ENCODE peak calls at places on chromosomes 16 and 17, in six cellular contexts. One of them, this sample, is unnamed. For H3K4me1, the result is how much of the 10 kb centered on the place peaks cover.

GRCh38 chr17:42667088-42667951 is 8.2 kb downstream of the TUBG2 start:
- DNase-seq in aorta: peak
- DNase-seq in effector memory CD4-positive, alpha-beta T cell: no peak
- DNase-seq in esophagus muscularis mucosa: no peak
- DNase-seq in A549: peak
- DNase-seq in Peyer's patch: peak
- DNase-seq in this sample: peak

GRCh38 chr16:67917852-67918236 is 13.8 kb downstream of the CTRL start:
- DNase-seq in effector memory CD4-positive, alpha-beta T cell: no peak
- DNase-seq in esophagus muscularis mucosa: no peak
- DNase-seq in Peyer's patch: no peak
- DNase-seq in aorta: no peak
- DNase-seq in A549: peak
- DNase-seq in this sample: no peak

GRCh38 chr17:33667052-33667509 is 374.0 kb upstream of the ASIC2 start:
- DNase-seq in Peyer's patch: no peak
- DNase-seq in A549: no peak
- DNase-seq in effector memory CD4-positive, alpha-beta T cell: peak
- DNase-seq in esophagus muscularis mucosa: no peak
- DNase-seq in aorta: no peak
- DNase-seq in this sample: no peak

GRCh38 chr16:49822649-49823370 is 33.1 kb downstream of the ZNF423 start:
- DNase-seq in esophagus muscularis mucosa: no peak
- DNase-seq in aorta: no peak
- DNase-seq in effector memory CD4-positive, alpha-beta T cell: no peak
- DNase-seq in A549: no peak
- DNase-seq in Peyer's patch: no peak
- DNase-seq in this sample: peak

GRCh38 chr17:61048398-61049106 is 351.1 kb upstream of the TBX2 start:
- DNase-seq in A549: no peak
- DNase-seq in aorta: no peak
- DNase-seq in effector memory CD4-positive, alpha-beta T cell: no peak
- DNase-seq in Peyer's patch: no peak
- DNase-seq in esophagus muscularis mucosa: no peak
- DNase-seq in this sample: no peak

GRCh38 chr16:84348386-84348785 is 20.0 kb upstream of the ATP2C2 start:
- DNase-seq in effector memory CD4-positive, alpha-beta T cell: no peak
- DNase-seq in aorta: no peak
- DNase-seq in Peyer's patch: no peak
- DNase-seq in A549: no peak
- DNase-seq in esophagus muscularis mucosa: no peak
- DNase-seq in this sample: no peak

GRCh38 chr16:1688807-1689560 is 10.9 kb downstream of the JPT2 start:
- DNase-seq in A549: peak
- DNase-seq in aorta: peak
- DNase-seq in esophagus muscularis mucosa: no peak
- DNase-seq in effector memory CD4-positive, alpha-beta T cell: no peak
- DNase-seq in Peyer's patch: no peak
- DNase-seq in this sample: no peak

GRCh38 chr16:53949716-53950410 is 245.9 kb downstream of the FTO start:
- DNase-seq in esophagus muscularis mucosa: no peak
- DNase-seq in A549: no peak
- DNase-seq in effector memory CD4-positive, alpha-beta T cell: no peak
- DNase-seq in aorta: no peak
- DNase-seq in Peyer's patch: no peak
- DNase-seq in this sample: no peak

GRCh38 chr16:379183-379960 is 2.4 kb downstream of the PGAP6 start:
- DNase-seq in effector memory CD4-positive, alpha-beta T cell: no peak
- DNase-seq in aorta: no peak
- DNase-seq in Peyer's patch: peak
- DNase-seq in esophagus muscularis mucosa: no peak
- DNase-seq in A549: no peak
- DNase-seq in this sample: no peak

GRCh38 chr17:83103200-83103937 is 24.0 kb downstream of the METRNL start:
- DNase-seq in A549: peak
- DNase-seq in effector memory CD4-positive, alpha-beta T cell: no peak
- DNase-seq in aorta: peak
- DNase-seq in Peyer's patch: peak
- DNase-seq in esophagus muscularis mucosa: peak
- DNase-seq in this sample: no peak

GRCh38 chr16:57372372-57373116 is at the start of gene CX3CL1:
- DNase-seq in esophagus muscularis mucosa: no peak
- DNase-seq in A549: no peak
- DNase-seq in effector memory CD4-positive, alpha-beta T cell: no peak
- DNase-seq in aorta: peak
- DNase-seq in Peyer's patch: peak
- DNase-seq in this sample: peak

GRCh38 chr17:68458260-68459029 is 1.1 kb upstream of the WIPI1 start:
- DNase-seq in Peyer's patch: no peak
- DNase-seq in esophagus muscularis mucosa: no peak
- DNase-seq in A549: no peak
- DNase-seq in effector memory CD4-positive, alpha-beta T cell: no peak
- DNase-seq in aorta: no peak
- DNase-seq in this sample: no peak

GRCh38 chr17:70187383-70187782 is 18.1 kb downstream of the KCNJ2 start:
- DNase-seq in esophagus muscularis mucosa: no peak
- DNase-seq in aorta: no peak
- DNase-seq in Peyer's patch: no peak
- DNase-seq in A549: no peak
- DNase-seq in effector memory CD4-positive, alpha-beta T cell: no peak
- DNase-seq in this sample: no peak

GRCh38 chr17:43530303-43531081 is 15.6 kb downstream of the ETV4 start:
- DNase-seq in A549: no peak
- DNase-seq in effector memory CD4-positive, alpha-beta T cell: no peak
- DNase-seq in esophagus muscularis mucosa: no peak
- DNase-seq in Peyer's patch: no peak
- DNase-seq in aorta: peak
- DNase-seq in this sample: peak

GRCh38 chr17:32875904-32876413 is 965 bp downstream of the MYO1D start:
- DNase-seq in aorta: no peak
- DNase-seq in esophagus muscularis mucosa: no peak
- DNase-seq in Peyer's patch: no peak
- DNase-seq in effector memory CD4-positive, alpha-beta T cell: no peak
- DNase-seq in A549: no peak
- DNase-seq in this sample: no peak

GRCh38 chr17:16927641-16928321 is 44.1 kb downstream of the TNFRSF13B start:
- DNase-seq in effector memory CD4-positive, alpha-beta T cell: no peak
- DNase-seq in esophagus muscularis mucosa: no peak
- DNase-seq in Peyer's patch: peak
- DNase-seq in A549: no peak
- DNase-seq in aorta: no peak
- DNase-seq in this sample: no peak

GRCh38 chr16:4371481-4372314 is at the start of gene VASN:
- DNase-seq in A549: peak
- DNase-seq in esophagus muscularis mucosa: no peak
- DNase-seq in effector memory CD4-positive, alpha-beta T cell: peak
- DNase-seq in Peyer's patch: peak
- DNase-seq in aorta: peak
- DNase-seq in this sample: peak

GRCh38 chr17:60729854-60730253 is 52.2 kb downstream of the BCAS3 start:
- DNase-seq in Peyer's patch: no peak
- DNase-seq in esophagus muscularis mucosa: no peak
- DNase-seq in effector memory CD4-positive, alpha-beta T cell: no peak
- DNase-seq in aorta: no peak
- DNase-seq in A549: no peak
- DNase-seq in this sample: no peak

GRCh38 chr16:11309895-11310633 is 28.9 kb upstream of the PRM1 start:
- DNase-seq in esophagus muscularis mucosa: no peak
- DNase-seq in Peyer's patch: peak
- DNase-seq in A549: no peak
- DNase-seq in aorta: no peak
- DNase-seq in effector memory CD4-positive, alpha-beta T cell: no peak
- DNase-seq in this sample: no peak

GRCh38 chr17:46770439-46770817 is 48.1 kb downstream of the WNT3 start:
- DNase-seq in A549: no peak
- DNase-seq in esophagus muscularis mucosa: no peak
- DNase-seq in effector memory CD4-positive, alpha-beta T cell: no peak
- DNase-seq in aorta: no peak
- DNase-seq in Peyer's patch: no peak
- DNase-seq in this sample: no peak

GRCh38 chr17:78737332-78737731 is 44.7 kb downstream of the CYTH1 start:
- DNase-seq in A549: no peak
- DNase-seq in effector memory CD4-positive, alpha-beta T cell: no peak
- DNase-seq in aorta: no peak
- DNase-seq in esophagus muscularis mucosa: no peak
- DNase-seq in Peyer's patch: no peak
- DNase-seq in this sample: no peak

GRCh38 chr17:62718420-62718819 is 89.7 kb downstream of the MARCHF10 start:
- DNase-seq in aorta: no peak
- DNase-seq in Peyer's patch: no peak
- DNase-seq in esophagus muscularis mucosa: no peak
- DNase-seq in A549: no peak
- DNase-seq in effector memory CD4-positive, alpha-beta T cell: no peak
- DNase-seq in this sample: no peak

DNA sequence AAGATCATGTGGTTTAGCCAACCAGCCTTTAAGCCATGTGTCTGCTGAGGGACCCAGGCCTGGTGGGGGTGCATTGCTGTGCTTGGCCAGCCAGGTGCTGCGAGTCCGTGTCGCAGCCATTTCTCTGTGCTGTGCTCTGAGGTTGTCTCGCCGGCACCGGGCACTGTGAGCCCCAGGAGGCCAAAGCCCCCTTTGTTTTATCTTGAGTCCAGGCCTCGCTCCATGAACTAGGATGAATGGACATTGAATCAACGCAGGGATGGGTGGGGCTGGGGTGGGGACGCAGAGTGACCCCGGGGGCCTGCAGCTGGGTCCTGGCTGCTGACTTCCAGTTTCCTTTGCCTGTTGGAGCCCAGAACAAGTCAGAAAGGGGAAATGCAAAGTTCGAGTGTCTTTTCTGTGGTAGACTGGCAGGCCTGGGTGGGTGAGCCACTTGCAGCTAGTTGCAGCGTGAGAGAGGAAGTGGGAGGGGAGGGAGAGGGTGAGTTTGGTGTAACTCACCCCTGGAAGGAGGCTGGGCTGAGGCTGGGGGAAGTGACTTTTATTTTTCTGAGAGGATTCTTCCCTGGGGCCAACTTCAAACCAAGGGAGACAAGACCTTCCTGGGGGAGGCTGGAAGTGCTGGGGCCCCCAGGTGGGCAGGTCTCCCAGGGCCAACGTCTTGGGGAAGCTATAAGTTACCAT is 324.7 kb downstream of the SEC14L1 start:
- DNase-seq in Peyer's patch: peak
- DNase-seq in esophagus muscularis mucosa: no peak
- DNase-seq in A549: no peak
- DNase-seq in effector memory CD4-positive, alpha-beta T cell: peak
- DNase-seq in aorta: peak
- DNase-seq in this sample: peak
- H3K4me1 ChIP-seq in Peyer's patch: half or more
- H3K4me1 ChIP-seq in esophagus muscularis mucosa: half or more
- H3K4me1 ChIP-seq in A549: under half
- H3K4me1 ChIP-seq in effector memory CD4-positive, alpha-beta T cell: half or more
- H3K4me1 ChIP-seq in aorta: under half
- H3K4me1 ChIP-seq in this sample: under half

GRCh38 chr17:74748529-74749261 is at the start of gene NHERF1:
- DNase-seq in aorta: peak
- DNase-seq in esophagus muscularis mucosa: peak
- DNase-seq in effector memory CD4-positive, alpha-beta T cell: peak
- DNase-seq in A549: peak
- DNase-seq in Peyer's patch: peak
- DNase-seq in this sample: peak

GRCh38 chr17:74750327-74751069 is 2.1 kb downstream of the NHERF1 start:
- DNase-seq in aorta: no peak
- DNase-seq in Peyer's patch: peak
- DNase-seq in effector memory CD4-positive, alpha-beta T cell: no peak
- DNase-seq in esophagus muscularis mucosa: no peak
- DNase-seq in A549: no peak
- DNase-seq in this sample: peak

GRCh38 chr17:74751210-74751529 is 2.7 kb downstream of the NHERF1 start:
- DNase-seq in A549: no peak
- DNase-seq in aorta: no peak
- DNase-seq in effector memory CD4-positive, alpha-beta T cell: no peak
- DNase-seq in esophagus muscularis mucosa: no peak
- DNase-seq in Peyer's patch: no peak
- DNase-seq in this sample: no peak

GRCh38 chr17:74749262-74750038 is 1.0 kb downstream of the NHERF1 start:
- DNase-seq in effector memory CD4-positive, alpha-beta T cell: no peak
- DNase-seq in aorta: no peak
- DNase-seq in Peyer's patch: peak
- DNase-seq in A549: no peak
- DNase-seq in esophagus muscularis mucosa: no peak
- DNase-seq in this sample: peak

DNA sequence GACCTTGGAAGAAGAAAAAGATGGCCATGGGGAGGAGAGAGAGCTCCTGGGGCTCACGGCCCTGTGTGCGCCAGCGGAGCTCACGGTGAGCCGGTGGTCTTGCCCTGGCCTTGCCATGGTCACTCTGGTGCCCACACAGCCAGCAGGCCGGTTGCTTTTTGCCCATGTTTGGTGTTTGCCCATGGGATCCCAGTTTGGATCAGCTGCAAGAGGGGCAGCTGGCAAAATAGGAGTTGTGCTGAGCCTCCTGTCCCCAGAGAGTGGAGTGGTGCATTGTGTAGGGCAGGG is 1.6 kb downstream of the NHERF1 start:
- DNase-seq in aorta: no peak
- DNase-seq in effector memory CD4-positive, alpha-beta T cell: no peak
- DNase-seq in esophagus muscularis mucosa: no peak
- DNase-seq in A549: no peak
- DNase-seq in Peyer's patch: no peak
- DNase-seq in this sample: no peak
- H3K4me1 ChIP-seq in aorta: under half
- H3K4me1 ChIP-seq in effector memory CD4-positive, alpha-beta T cell: half or more
- H3K4me1 ChIP-seq in esophagus muscularis mucosa: half or more
- H3K4me1 ChIP-seq in A549: under half
- H3K4me1 ChIP-seq in Peyer's patch: half or more
- H3K4me1 ChIP-seq in this sample: under half

DNA sequence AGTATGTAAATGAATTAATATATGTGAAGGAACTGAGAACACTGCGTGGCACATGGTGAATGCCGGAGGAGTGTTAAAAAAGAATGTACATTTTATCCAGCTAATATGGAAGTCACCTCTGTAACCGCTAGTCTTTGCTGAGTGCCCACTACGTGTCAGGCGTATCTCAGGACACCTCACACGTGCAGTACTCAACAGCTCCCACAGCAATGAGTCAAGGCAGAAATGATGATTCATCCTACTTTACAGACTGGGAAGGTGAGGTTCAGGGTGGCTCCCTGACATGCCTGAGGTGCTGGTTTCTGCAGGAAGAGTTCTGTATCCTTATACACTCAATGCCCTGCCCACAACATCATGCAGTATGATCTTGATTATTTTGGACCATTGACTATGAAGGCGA is 487.0 kb downstream of the HAPSTR1 start:
- DNase-seq in effector memory CD4-positive, alpha-beta T cell: no peak
- DNase-seq in A549: no peak
- DNase-seq in esophagus muscularis mucosa: no peak
- DNase-seq in aorta: no peak
- DNase-seq in Peyer's patch: no peak
- DNase-seq in this sample: no peak
- H3K4me1 ChIP-seq in effector memory CD4-positive, alpha-beta T cell: under half
- H3K4me1 ChIP-seq in A549: under half
- H3K4me1 ChIP-seq in esophagus muscularis mucosa: under half
- H3K4me1 ChIP-seq in aorta: under half
- H3K4me1 ChIP-seq in Peyer's patch: under half
- H3K4me1 ChIP-seq in this sample: under half

GRCh38 chr17:49739662-49740271 is 24.2 kb downstream of the FAM117A start:
- DNase-seq in esophagus muscularis mucosa: peak
- DNase-seq in effector memory CD4-positive, alpha-beta T cell: peak
- DNase-seq in A549: no peak
- DNase-seq in aorta: peak
- DNase-seq in Peyer's patch: peak
- DNase-seq in this sample: peak
- H3K4me1 ChIP-seq in esophagus muscularis mucosa: half or more
- H3K4me1 ChIP-seq in effector memory CD4-positive, alpha-beta T cell: half or more
- H3K4me1 ChIP-seq in A549: under half
- H3K4me1 ChIP-seq in aorta: under half
- H3K4me1 ChIP-seq in Peyer's patch: half or more
- H3K4me1 ChIP-seq in this sample: under half

GRCh38 chr17:45332505-45332904 is 15.7 kb upstream of the MAP3K14 start:
- DNase-seq in esophagus muscularis mucosa: no peak
- DNase-seq in Peyer's patch: peak
- DNase-seq in effector memory CD4-positive, alpha-beta T cell: no peak
- DNase-seq in A549: no peak
- DNase-seq in aorta: no peak
- DNase-seq in this sample: no peak
- H3K4me1 ChIP-seq in esophagus muscularis mucosa: under half
- H3K4me1 ChIP-seq in Peyer's patch: under half
- H3K4me1 ChIP-seq in effector memory CD4-positive, alpha-beta T cell: under half
- H3K4me1 ChIP-seq in A549: under half
- H3K4me1 ChIP-seq in aorta: under half
- H3K4me1 ChIP-seq in this sample: under half